ENCODE peak calls at places on chromosome 3, in four cellular contexts. T, F, Y and V are unnamed samples. For H3K4me1, the result is how much of the 10 kb centered on the place peaks cover.

GRCh38 chr3:30503431-30503830 is 103.0 kb upstream of the TGFBR2 start:
- DNase-seq in T (no peak), F (peak), Y (no peak), V (no peak)

GRCh38 chr3:11567516-11568467 is 75.9 kb downstream of the VGLL4 start:
- DNase-seq in T (no peak), F (peak), Y (no peak), V (peak)

GRCh38 chr3:25113891-25114290 is 314.2 kb upstream of the RARB start:
- DNase-seq in T (no peak), F (no peak), Y (no peak), V (no peak)

GRCh38 chr3:41000471-41000870 is 198.8 kb upstream of the CTNNB1 start:
- DNase-seq in T (no peak), F (no peak), Y (no peak), V (no peak)

GRCh38 chr3:41682996-41683395 is 278.9 kb downstream of the ULK4 start:
- DNase-seq in T (no peak), F (peak), Y (no peak), V (no peak)

GRCh38 chr3:15877813-15878212 is 80.0 kb upstream of the ANKRD28 start:
- DNase-seq in T (no peak), F (no peak), Y (no peak), V (no peak)

GRCh38 chr3:117761992-117762944 is 1052.7 kb downstream of the TUSC7 start:
- DNase-seq in T (no peak), F (peak), Y (no peak), V (no peak)

GRCh38 chr3:122111974-122112373 is 56.8 kb downstream of the CD86 start:
- DNase-seq in T (no peak), F (no peak), Y (peak), V (no peak)

GRCh38 chr3:10534066-10534465 is 28.7 kb upstream of the ATP2B2 start:
- DNase-seq in T (no peak), F (no peak), Y (no peak), V (peak)

GRCh38 chr3:99484871-99485270 is 153.5 kb upstream of the COL8A1 start:
- DNase-seq in T (no peak), F (no peak), Y (no peak), V (no peak)

GRCh38 chr3:110814170-110815007 is 257.2 kb upstream of the NECTIN3 start:
- DNase-seq in T (peak), F (peak), Y (no peak), V (no peak)
- H3K27ac ChIP-seq in T (no peak), F (peak), Y (no peak), V (no peak)

GRCh38 chr3:185818267-185818875 is 6.5 kb downstream of the IGF2BP2 start:
- DNase-seq in T (peak), F (peak), Y (no peak), V (no peak)

GRCh38 chr3:185815391-185816282 is 9.2 kb downstream of the IGF2BP2 start:
- DNase-seq in T (no peak), F (no peak), Y (no peak), V (no peak)

GRCh38 chr3:185813691-185814215 is 11.1 kb downstream of the IGF2BP2 start:
- DNase-seq in T (peak), F (no peak), Y (no peak), V (no peak)

GRCh38 chr3:185807455-185808068 is 17.3 kb downstream of the IGF2BP2 start:
- DNase-seq in T (peak), F (peak), Y (no peak), V (no peak)

DNA sequence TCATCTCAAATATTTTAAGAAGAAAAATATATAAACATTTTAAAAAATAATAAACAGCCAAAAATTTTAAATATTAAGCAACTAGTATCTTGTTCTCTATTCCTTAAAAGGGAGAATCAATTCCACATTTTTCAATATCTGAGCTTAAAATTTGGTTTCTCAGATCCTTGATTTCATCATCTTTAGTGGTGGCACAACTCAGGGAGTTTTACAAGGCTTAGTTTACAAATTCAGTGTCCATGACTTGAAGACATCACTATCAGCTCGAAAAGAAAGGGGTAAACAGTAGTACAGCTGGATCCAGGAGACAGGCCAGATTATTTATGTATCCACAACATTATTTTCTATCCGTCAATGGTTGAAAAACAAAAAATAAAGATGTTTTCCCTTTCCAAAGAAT is 11.6 kb downstream of the IGF2BP2 start:
- DNase-seq in T (no peak), F (no peak), Y (no peak), V (no peak)
- H3K4me1 ChIP-seq in T (under half), F (under half), Y (under half), V (under half)

GRCh38 chr3:4776980-4777581 is 202.2 kb upstream of the BHLHE40 start:
- DNase-seq in T (no peak), F (peak), Y (no peak), V (no peak)

GRCh38 chr3:4778740-4779139 is 200.5 kb upstream of the BHLHE40 start:
- DNase-seq in T (no peak), F (no peak), Y (no peak), V (no peak)

GRCh38 chr3:4782095-4782494 is 197.1 kb upstream of the BHLHE40 start:
- DNase-seq in T (no peak), F (no peak), Y (no peak), V (no peak)

GRCh38 chr3:4778119-4778518 is 201.1 kb upstream of the BHLHE40 start:
- DNase-seq in T (no peak), F (no peak), Y (no peak), V (no peak)

GRCh38 chr3:4780545-4780957 is 198.7 kb upstream of the BHLHE40 start:
- DNase-seq in T (no peak), F (no peak), Y (no peak), V (no peak)
- H3K27ac ChIP-seq in T (no peak), F (no peak), Y (no peak), V (no peak)

DNA sequence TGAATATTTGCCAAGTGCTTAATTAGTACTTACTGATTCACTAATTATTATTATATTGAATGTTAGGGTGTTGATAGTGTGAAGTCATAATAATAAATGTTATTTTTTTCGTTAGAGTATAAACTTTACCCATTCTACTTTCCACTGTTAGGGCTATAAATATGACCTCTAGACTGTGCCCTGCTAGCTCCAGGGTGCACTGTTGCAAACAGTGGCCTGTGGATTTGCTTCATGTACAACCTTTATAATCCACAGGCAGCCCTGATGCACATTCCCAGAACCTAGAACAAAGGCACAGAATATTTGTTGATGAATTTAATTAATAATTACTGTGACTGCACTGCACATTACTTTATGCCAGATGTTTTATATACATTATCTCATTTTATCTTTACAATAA is 28.8 kb upstream of the LEKR1 start:
- DNase-seq in T (no peak), F (no peak), Y (no peak), V (no peak)
- H3K4me1 ChIP-seq in T (under half), F (under half), Y (under half), V (under half)

GRCh38 chr3:138329127-138329983 is at the start of gene NME9:
- DNase-seq in T (peak), F (peak), Y (peak), V (peak)

GRCh38 chr3:138328341-138328740 is 1.3 kb downstream of the NME9 start:
- DNase-seq in T (peak), F (no peak), Y (peak), V (no peak)

GRCh38 chr3:138325990-138326389 is 3.7 kb downstream of the NME9 start:
- DNase-seq in T (no peak), F (no peak), Y (no peak), V (no peak)

GRCh38 chr3:138326866-138327595 is 2.6 kb downstream of the NME9 start:
- DNase-seq in T (no peak), F (no peak), Y (no peak), V (no peak)

DNA sequence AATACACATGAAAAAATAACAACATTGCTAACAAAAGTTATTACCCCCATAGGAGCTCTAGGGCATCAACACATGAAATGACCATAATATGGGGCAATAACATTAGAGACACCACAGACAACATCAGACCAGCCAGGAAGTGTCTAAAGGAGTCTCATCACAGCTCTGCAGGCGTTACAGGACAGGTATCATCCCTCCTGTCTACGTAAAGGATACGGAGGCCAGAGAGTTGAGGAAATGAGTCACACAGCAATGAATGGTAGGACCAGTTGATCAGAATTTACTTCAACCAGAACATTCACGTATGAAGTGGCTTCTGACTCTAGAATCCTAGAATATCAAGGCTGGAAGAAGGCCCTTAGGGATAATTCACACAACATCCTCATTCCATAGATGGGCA is 1.8 kb downstream of the NME9 start:
- DNase-seq in T (no peak), F (peak), Y (no peak), V (no peak)
- H3K27ac ChIP-seq in T (no peak), F (no peak), Y (no peak), V (no peak)

GRCh38 chr3:79015854-79016253 is 751.9 kb downstream of the ROBO1 start:
- DNase-seq in T (no peak), F (no peak), Y (no peak), V (no peak)
- H3K4me1 ChIP-seq in T (under half), F (under half), Y (under half), V (under half)

GRCh38 chr3:168157903-168158302 is 62.2 kb upstream of the GOLIM4 start:
- DNase-seq in T (no peak), F (no peak), Y (no peak), V (no peak)
- H3K27ac ChIP-seq in T (no peak), F (no peak), Y (no peak), V (no peak)

GRCh38 chr3:157127268-157127667 is 32.7 kb downstream of the CCNL1 start:
- DNase-seq in T (no peak), F (peak), Y (no peak), V (no peak)

GRCh38 chr3:157127831-157128767 is 31.8 kb downstream of the CCNL1 start:
- DNase-seq in T (peak), F (peak), Y (no peak), V (no peak)

GRCh38 chr3:157128771-157129671 is 30.9 kb downstream of the CCNL1 start:
- DNase-seq in T (peak), F (peak), Y (no peak), V (no peak)

GRCh38 chr3:157125101-157125500 is 34.8 kb downstream of the CCNL1 start:
- DNase-seq in T (no peak), F (peak), Y (no peak), V (no peak)

DNA sequence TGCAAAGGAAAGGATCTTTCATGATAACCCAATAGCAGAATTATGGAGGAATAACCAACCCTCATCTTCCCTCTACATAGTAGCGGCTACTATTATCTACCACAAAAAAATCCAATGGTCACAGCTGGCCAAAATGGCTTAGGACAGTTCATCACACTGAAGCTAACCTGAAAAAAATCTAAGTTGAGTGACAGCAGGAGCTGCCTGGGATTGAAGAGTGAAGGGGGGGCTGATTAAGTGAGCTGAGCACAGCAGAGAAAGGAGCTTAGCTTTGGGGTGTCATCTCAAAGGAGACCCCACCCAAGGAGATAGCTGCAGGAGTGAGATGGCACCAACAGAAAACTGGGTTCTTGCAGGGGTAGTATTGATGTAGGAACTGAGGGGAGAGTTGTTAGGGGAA is 33.6 kb downstream of the CCNL1 start:
- DNase-seq in T (no peak), F (no peak), Y (no peak), V (no peak)
- H3K4me1 ChIP-seq in T (under half), F (half or more), Y (under half), V (under half)